ENCODE peak calls at places on chromosomes 11 and 22, in five cellular contexts. W, X, T, P and R are unnamed samples.
A peak's percentile ranks its signal among the peaks of the same experiment; 100 is the strongest.

GRCh38 chr11:96246718-96247540 is 96.1 kb downstream of the MAML2 start:
- DNase-seq in X (peak; percentile 81), P (no peak), T (no peak), W (no peak), R (peak; percentile 38)

GRCh38 chr22:50729391-50730012 is 8.5 kb upstream of the ACR start:
- DNase-seq in P (no peak), W (no peak), T (no peak), X (no peak), R (no peak)

GRCh38 chr11:33310720-33311500 is 53.7 kb downstream of the HIPK3 start:
- DNase-seq in X (no peak), W (no peak), T (no peak), P (no peak), R (no peak)

GRCh38 chr11:67354314-67355022 is 1.1 kb upstream of the POLD4 start:
- DNase-seq in P (no peak), W (no peak), T (no peak), X (peak; percentile 97), R (peak; percentile 91)

GRCh38 chr11:118171274-118172062 is 5.0 kb downstream of the SCN2B start:
- DNase-seq in W (peak; percentile 53), P (peak; percentile 79), T (peak; percentile 28), X (peak; percentile 63), R (peak; percentile 90)

GRCh38 chr11:126140932-126141291 is 70.5 kb downstream of the RPUSD4 start:
- DNase-seq in T (peak; percentile 88), W (no peak), P (peak; percentile 77), X (peak; percentile 70), R (peak; percentile 67)

GRCh38 chr22:46366801-46367706 is 31.5 kb downstream of the TRMU start:
- DNase-seq in W (no peak), T (no peak), X (no peak), P (no peak), R (no peak)

GRCh38 chr11:15059132-15059531 is 14.3 kb upstream of the CALCB start:
- DNase-seq in X (peak; percentile 16), W (no peak), T (no peak), P (no peak), R (no peak)

GRCh38 chr11:131688056-131688693 is 317.8 kb downstream of the NTM start:
- DNase-seq in X (peak; percentile 81), P (peak; percentile 22), W (no peak), T (no peak), R (peak; percentile 96)

GRCh38 chr11:68436985-68437926 is 23.3 kb upstream of the PPP6R3 start:
- DNase-seq in T (no peak), P (no peak), W (no peak), X (peak; percentile 90), R (peak; percentile 92)

GRCh38 chr22:41526802-41527799 is 17.2 kb downstream of the POLR3H start:
- DNase-seq in T (no peak), X (peak; percentile 60), P (no peak), W (peak; percentile 48), R (peak; percentile 85)

GRCh38 chr22:43263645-43264514 is 76.9 kb upstream of the TTLL12 start:
- DNase-seq in X (peak; percentile 70), P (no peak), T (no peak), W (peak; percentile 76), R (peak; percentile 30)

GRCh38 chr11:75536786-75537629 is 11.3 kb upstream of the GDPD5 start:
- DNase-seq in X (peak; percentile 37), T (no peak), W (no peak), P (no peak), R (no peak)

GRCh38 chr11:122375687-122376399 is 259.8 kb upstream of the BLID start:
- DNase-seq in P (no peak), W (no peak), T (no peak), X (peak; percentile 91), R (peak; percentile 58)

GRCh38 chr11:122421684-122422083 is 233.8 kb upstream of the UBASH3B start:
- DNase-seq in X (no peak), W (no peak), T (no peak), P (no peak), R (no peak)

GRCh38 chr11:92071660-92072059 is 153.0 kb upstream of the FAT3 start:
- DNase-seq in T (no peak), W (no peak), P (no peak), X (no peak), R (no peak)

GRCh38 chr11:111047376-111047775 is 198.1 kb upstream of the POU2AF2 start:
- DNase-seq in X (no peak), P (peak; percentile 32), W (no peak), T (peak; percentile 73), R (no peak)

GRCh38 chr22:42645341-42645937 is 3.8 kb downstream of the CYB5R3 start:
- DNase-seq in X (peak; percentile 77), W (no peak), T (no peak), P (no peak), R (no peak)

GRCh38 chr22:37175414-37176144 is 12.5 kb downstream of the C1QTNF6 start:
- DNase-seq in W (no peak), T (no peak), X (peak; percentile 20), P (no peak), R (no peak)

GRCh38 chr11:123577081-123577598 is 77.3 kb downstream of the SCN3B start:
- DNase-seq in T (peak; percentile 10), P (peak; percentile 66), W (peak; percentile 24), X (peak; percentile 81), R (peak; percentile 88)

GRCh38 chr11:108912587-108912986 is 247.7 kb downstream of the DDX10 start:
- DNase-seq in P (no peak), X (peak; percentile 66), W (no peak), T (no peak), R (no peak)

GRCh38 chr11:133679896-133680295 is 147.6 kb upstream of the OPCML start:
- DNase-seq in T (no peak), X (no peak), P (no peak), W (no peak), R (no peak)

GRCh38 chr11:119305556-119306372 is 11.2 kb downstream of the MCAM start:
- DNase-seq in T (no peak), X (no peak), P (no peak), W (no peak), R (no peak)

GRCh38 chr11:118907749-118908106 is 18.0 kb downstream of the BCL9L start:
- DNase-seq in P (no peak), X (no peak), T (no peak), W (no peak), R (no peak)

GRCh38 chr11:72328366-72329224 is 84.6 kb upstream of the PHOX2A start:
- DNase-seq in T (no peak), X (peak; percentile 20), P (no peak), W (no peak), R (no peak)